ENCODE peak calls at places on chromosomes 5 and 9, in four cellular contexts. One of them, this sample, is unnamed.

GRCh38 chr9:76576344-76576743 is 117.4 kb downstream of the GCNT1 start:
- DNase-seq in GM12878: peak
- DNase-seq in K562: no peak
- DNase-seq in HepG2: no peak
- DNase-seq in this sample: no peak

GRCh38 chr9:128632486-128632885 is 24.2 kb downstream of the DYNC2I2 start:
- DNase-seq in GM12878: no peak
- DNase-seq in K562: no peak
- DNase-seq in HepG2: no peak
- DNase-seq in this sample: no peak

GRCh38 chr9:125826850-125827249 is 79.7 kb downstream of the PBX3 start:
- DNase-seq in GM12878: no peak
- DNase-seq in K562: no peak
- DNase-seq in HepG2: no peak
- DNase-seq in this sample: no peak

GRCh38 chr5:100709771-100710170 is 174.6 kb downstream of the FAM174A start:
- DNase-seq in GM12878: no peak
- DNase-seq in K562: no peak
- DNase-seq in HepG2: no peak
- DNase-seq in this sample: no peak

GRCh38 chr9:136603901-136604816 is 58.3 kb upstream of the NOTCH1 start:
- DNase-seq in GM12878: no peak
- DNase-seq in K562: peak
- DNase-seq in HepG2: no peak
- DNase-seq in this sample: no peak

GRCh38 chr5:174419523-174420132 is 304.8 kb upstream of the MSX2 start:
- DNase-seq in GM12878: peak
- DNase-seq in K562: peak
- DNase-seq in HepG2: peak
- DNase-seq in this sample: peak

GRCh38 chr5:37015795-37016666 is 139.5 kb downstream of the NIPBL start:
- DNase-seq in GM12878: no peak
- DNase-seq in K562: no peak
- DNase-seq in HepG2: no peak
- DNase-seq in this sample: no peak

GRCh38 chr5:108366500-108366899 is 15.4 kb downstream of the FBXL17 start:
- DNase-seq in GM12878: no peak
- DNase-seq in K562: no peak
- DNase-seq in HepG2: no peak
- DNase-seq in this sample: no peak

GRCh38 chr5:71828641-71829040 is 109.6 kb downstream of the CARTPT start:
- DNase-seq in GM12878: no peak
- DNase-seq in K562: no peak
- DNase-seq in HepG2: no peak
- DNase-seq in this sample: no peak

GRCh38 chr9:113220467-113221002 is 542 bp downstream of the FKBP15 start:
- DNase-seq in GM12878: no peak
- DNase-seq in K562: no peak
- DNase-seq in HepG2: no peak
- DNase-seq in this sample: no peak

GRCh38 chr9:6877671-6878161 is 119.9 kb downstream of the KDM4C start:
- DNase-seq in GM12878: no peak
- DNase-seq in K562: no peak
- DNase-seq in HepG2: peak
- DNase-seq in this sample: no peak
- TF ChIP-seq TCF7 in GM12878: no peak
- TF ChIP-seq TCF7 in K562: no peak
- TF ChIP-seq TCF7 in HepG2: peak
- TF ChIP-seq TCF7 in this sample: no peak

GRCh38 chr9:94783928-94784327 is 57.4 kb downstream of the AOPEP start:
- DNase-seq in GM12878: no peak
- DNase-seq in K562: no peak
- DNase-seq in HepG2: no peak
- DNase-seq in this sample: no peak

GRCh38 chr9:94780516-94780950 is 54.0 kb downstream of the AOPEP start:
- DNase-seq in GM12878: no peak
- DNase-seq in K562: no peak
- DNase-seq in HepG2: no peak
- DNase-seq in this sample: no peak

GRCh38 chr9:94782367-94783120 is 56.0 kb downstream of the AOPEP start:
- DNase-seq in GM12878: no peak
- DNase-seq in K562: no peak
- DNase-seq in HepG2: no peak
- DNase-seq in this sample: no peak

GRCh38 chr9:94785211-94786169 is 59.0 kb downstream of the AOPEP start:
- DNase-seq in GM12878: no peak
- DNase-seq in K562: no peak
- DNase-seq in HepG2: peak
- DNase-seq in this sample: no peak

DNA sequence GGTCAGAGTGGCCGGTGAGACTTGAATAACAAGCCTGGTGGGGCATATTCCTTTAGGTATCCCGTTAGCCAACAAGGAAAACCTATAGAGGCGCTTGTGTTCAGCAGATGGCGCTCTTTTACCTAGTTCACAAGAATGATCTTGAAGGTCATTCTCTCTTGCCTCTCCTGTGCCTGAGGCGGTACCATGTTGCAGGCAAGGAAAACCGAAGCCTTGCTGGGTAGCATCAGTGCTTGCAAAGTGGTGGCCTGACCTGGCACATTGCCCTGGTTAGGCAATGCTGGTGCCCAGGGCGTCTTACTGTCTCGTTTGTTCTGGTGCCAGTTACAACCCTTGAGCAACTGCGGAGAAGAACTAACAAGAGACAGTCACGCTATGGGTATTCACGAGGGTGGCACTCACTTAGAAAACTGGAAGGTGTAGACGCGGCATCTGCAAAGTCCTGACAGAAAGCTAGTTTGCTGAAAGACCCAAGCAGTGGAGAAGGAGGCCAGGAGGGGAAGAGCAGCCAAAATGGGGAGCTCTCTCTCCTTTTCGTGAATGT is 56.7 kb downstream of the AOPEP start:
- DNase-seq in GM12878: peak
- DNase-seq in K562: peak
- DNase-seq in HepG2: peak
- DNase-seq in this sample: peak
- TF ChIP-seq CBFB in GM12878: no peak
- TF ChIP-seq CBFB in K562: no peak
- TF ChIP-seq CBFB in HepG2: no peak
- TF ChIP-seq CBFB in this sample: no peak

GRCh38 chr5:74534397-74535129 is 106.0 kb downstream of the ENC1 start:
- DNase-seq in GM12878: no peak
- DNase-seq in K562: no peak
- DNase-seq in HepG2: no peak
- DNase-seq in this sample: no peak

GRCh38 chr5:74529101-74529500 is 111.4 kb downstream of the ENC1 start:
- DNase-seq in GM12878: no peak
- DNase-seq in K562: no peak
- DNase-seq in HepG2: no peak
- DNase-seq in this sample: no peak

GRCh38 chr5:74526111-74526510 is 114.4 kb downstream of the ENC1 start:
- DNase-seq in GM12878: no peak
- DNase-seq in K562: no peak
- DNase-seq in HepG2: no peak
- DNase-seq in this sample: no peak

DNA sequence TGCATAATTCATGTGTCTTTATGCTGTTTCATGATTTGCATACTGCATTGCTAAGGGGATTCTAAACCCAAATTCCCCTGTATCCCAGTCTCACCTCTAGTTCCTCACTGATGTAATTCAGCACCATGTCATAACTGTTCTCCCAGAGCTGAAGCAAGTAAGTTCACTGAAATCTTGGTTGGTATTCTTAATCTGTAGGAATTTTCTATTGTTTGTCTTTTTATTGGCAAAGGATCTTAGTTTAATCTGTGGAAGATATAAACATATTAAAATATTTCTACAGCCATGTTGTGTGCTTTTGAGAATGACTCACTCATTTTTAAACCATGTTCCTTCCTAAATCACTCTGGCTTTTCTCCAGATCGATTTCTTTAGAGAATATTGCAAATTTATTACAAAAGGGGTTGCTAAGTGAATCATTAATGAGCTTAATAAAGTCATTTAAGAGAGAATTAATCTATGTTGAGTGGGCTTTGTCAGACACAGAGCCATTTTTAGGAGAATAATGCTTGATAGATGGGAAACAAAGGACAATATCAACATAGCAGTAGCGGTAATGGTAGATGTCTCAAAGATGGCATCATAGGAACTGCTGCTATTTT is 110.1 kb downstream of the ENC1 start:
- DNase-seq in GM12878: no peak
- DNase-seq in K562: no peak
- DNase-seq in HepG2: no peak
- DNase-seq in this sample: no peak
- TF ChIP-seq TCF7 in GM12878: no peak
- TF ChIP-seq TCF7 in K562: no peak
- TF ChIP-seq TCF7 in HepG2: no peak
- TF ChIP-seq TCF7 in this sample: no peak

GRCh38 chr5:175867587-175868347 is 3.6 kb upstream of the CPLX2 start:
- DNase-seq in GM12878: no peak
- DNase-seq in K562: peak
- DNase-seq in HepG2: peak
- DNase-seq in this sample: peak
- TF ChIP-seq CBFB in GM12878: no peak
- TF ChIP-seq CBFB in K562: no peak
- TF ChIP-seq CBFB in HepG2: no peak
- TF ChIP-seq CBFB in this sample: no peak

GRCh38 chr9:116027511-116027910 is 126.1 kb upstream of the PAPPA start:
- DNase-seq in GM12878: no peak
- DNase-seq in K562: no peak
- DNase-seq in HepG2: no peak
- DNase-seq in this sample: no peak
- TF ChIP-seq TCF7 in GM12878: no peak
- TF ChIP-seq TCF7 in K562: no peak
- TF ChIP-seq TCF7 in HepG2: no peak
- TF ChIP-seq TCF7 in this sample: no peak

DNA sequence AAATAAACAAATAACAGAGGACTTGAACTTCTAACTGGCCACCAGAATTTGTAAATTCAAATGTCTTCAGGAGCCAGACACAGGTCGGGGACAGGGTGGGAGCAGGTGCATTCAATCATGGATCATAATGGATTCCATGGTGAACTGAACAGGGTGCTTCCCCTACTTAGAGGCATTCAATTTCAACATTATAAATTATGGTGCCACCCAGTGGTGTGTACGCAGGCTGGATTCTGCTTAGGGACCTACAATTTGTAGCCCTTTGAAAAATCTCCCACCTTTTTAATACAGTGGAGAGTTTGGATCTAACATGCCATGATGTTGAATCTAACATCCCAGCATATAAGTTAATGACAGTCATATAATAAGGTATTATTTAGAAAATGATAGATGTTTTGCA is 22.3 kb downstream of the KLF9 start:
- DNase-seq in GM12878: no peak
- DNase-seq in K562: no peak
- DNase-seq in HepG2: no peak
- DNase-seq in this sample: no peak
- TF ChIP-seq CBFB in GM12878: no peak
- TF ChIP-seq CBFB in K562: no peak
- TF ChIP-seq CBFB in HepG2: no peak
- TF ChIP-seq CBFB in this sample: no peak

GRCh38 chr5:159877087-159877486 is 39.2 kb upstream of the ADRA1B start:
- DNase-seq in GM12878: no peak
- DNase-seq in K562: no peak
- DNase-seq in HepG2: no peak
- DNase-seq in this sample: no peak

GRCh38 chr5:159877894-159878448 is 38.3 kb upstream of the ADRA1B start:
- DNase-seq in GM12878: no peak
- DNase-seq in K562: no peak
- DNase-seq in HepG2: no peak
- DNase-seq in this sample: no peak

GRCh38 chr5:159880676-159881075 is 35.6 kb upstream of the ADRA1B start:
- DNase-seq in GM12878: no peak
- DNase-seq in K562: no peak
- DNase-seq in HepG2: no peak
- DNase-seq in this sample: no peak

GRCh38 chr5:159883522-159883950 is 32.7 kb upstream of the ADRA1B start:
- DNase-seq in GM12878: no peak
- DNase-seq in K562: no peak
- DNase-seq in HepG2: no peak
- DNase-seq in this sample: no peak

DNA sequence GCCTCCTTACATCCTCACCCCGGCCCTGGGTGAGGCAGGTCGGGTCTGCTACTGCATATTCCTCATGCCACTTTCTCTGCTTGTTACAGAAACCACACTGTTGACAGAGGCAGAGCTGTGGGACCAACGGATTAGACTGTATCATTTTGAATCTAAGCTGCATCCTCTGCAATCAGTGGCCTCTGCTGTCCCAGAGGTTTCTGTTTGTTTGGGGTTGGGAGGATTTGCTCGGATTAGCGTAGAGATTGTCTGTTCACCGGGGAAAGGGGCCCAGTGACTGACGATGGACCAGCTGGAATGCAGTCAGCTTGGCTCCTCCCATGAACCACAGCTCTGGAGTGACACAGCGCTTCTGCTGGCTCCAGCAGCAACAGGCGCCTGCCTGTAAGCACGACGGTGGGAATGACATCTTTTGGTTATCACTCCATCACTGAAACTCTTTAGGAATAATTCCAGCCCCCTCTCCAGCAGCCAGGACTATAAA is 37.3 kb upstream of the ADRA1B start:
- DNase-seq in GM12878: no peak
- DNase-seq in K562: peak
- DNase-seq in HepG2: peak
- DNase-seq in this sample: peak
- TF ChIP-seq TCF7 in GM12878: no peak
- TF ChIP-seq TCF7 in K562: no peak
- TF ChIP-seq TCF7 in HepG2: no peak
- TF ChIP-seq TCF7 in this sample: no peak

DNA sequence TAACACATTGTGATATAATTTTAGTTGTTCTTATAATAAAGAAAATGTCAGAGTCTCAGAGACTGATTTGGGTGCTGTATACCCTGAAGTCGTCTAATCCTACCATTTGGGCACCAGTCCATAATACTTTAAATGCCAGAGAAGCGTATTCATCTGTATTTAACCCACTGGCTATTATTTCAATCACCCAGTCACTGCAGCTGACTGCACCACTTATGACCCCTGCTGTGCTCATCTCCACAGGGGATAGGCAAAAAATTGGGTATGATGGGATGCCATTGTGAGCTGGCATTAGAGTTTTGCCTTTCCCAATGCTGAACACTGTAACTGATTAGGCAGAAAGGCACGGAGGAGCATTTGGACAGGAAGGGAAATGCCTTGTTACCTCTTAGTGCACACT is 599.7 kb downstream of the CAAP1 start:
- DNase-seq in GM12878: no peak
- DNase-seq in K562: no peak
- DNase-seq in HepG2: no peak
- DNase-seq in this sample: no peak
- TF ChIP-seq CBFB in GM12878: no peak
- TF ChIP-seq CBFB in K562: no peak
- TF ChIP-seq CBFB in HepG2: no peak
- TF ChIP-seq CBFB in this sample: no peak

This sample was measured in WTC11.